ENCODE peak calls at places on chromosomes 1 and 21, in four cellular contexts. S, R, N and E are unnamed samples.
A peak's percentile ranks its signal among the peaks of the same experiment; 100 is the strongest.

GRCh38 chr1:84582802-84583587 is 8.8 kb upstream of the CTBS start:
- DNase-seq in S (peak; percentile 10), R (no peak), N (no peak), E (no peak)

GRCh38 chr1:40040511-40041465 is at the start of gene CAP1:
- DNase-seq in S (peak; percentile 99), R (peak; percentile 98), N (peak; percentile 100), E (peak; percentile 100)

GRCh38 chr1:89361681-89362080 is 2.2 kb upstream of the GBP6 start:
- DNase-seq in S (no peak), R (no peak), N (no peak), E (no peak)

GRCh38 chr1:109497449-109498160 is 3.7 kb downstream of the CYB561D1 start:
- DNase-seq in S (no peak), R (no peak), N (no peak), E (no peak)

GRCh38 chr21:16302851-16303282 is 573.1 kb downstream of the USP25 start:
- DNase-seq in S (no peak), R (no peak), N (no peak), E (no peak)

GRCh38 chr1:31434101-31434871 is 21.3 kb downstream of the SERINC2 start:
- DNase-seq in S (no peak), R (no peak), N (no peak), E (no peak)

GRCh38 chr1:166974647-166975345 is 544 bp downstream of the ILDR2 start:
- DNase-seq in S (no peak), R (no peak), N (peak; percentile 21), E (peak; percentile 2)

GRCh38 chr21:38773108-38774061 is 32.3 kb upstream of the ETS2 start:
- DNase-seq in S (peak; percentile 95), R (peak; percentile 76), N (no peak), E (no peak)

GRCh38 chr1:213687802-213688201 is 300.0 kb upstream of the PROX1 start:
- DNase-seq in S (no peak), R (no peak), N (no peak), E (no peak)

GRCh38 chr1:8447616-8448150 is 129.8 kb downstream of the SLC45A1 start:
- DNase-seq in S (no peak), R (no peak), N (no peak), E (no peak)

GRCh38 chr1:26050255-26050640 is 4.3 kb upstream of the SLC30A2 start:
- DNase-seq in S (no peak), R (no peak), N (no peak), E (no peak)

GRCh38 chr1:43286115-43286514 is 734 bp upstream of the C1orf210 start:
- DNase-seq in S (no peak), R (no peak), N (no peak), E (no peak)

GRCh38 chr1:67590329-67590728 is 94.7 kb upstream of the GADD45A start:
- DNase-seq in S (no peak), R (no peak), N (no peak), E (no peak)

GRCh38 chr1:3192825-3193224 is 123.8 kb downstream of the PRDM16 start:
- DNase-seq in S (peak; percentile 13), R (no peak), N (no peak), E (no peak)

GRCh38 chr1:170309389-170310013 is 163.7 kb downstream of the NTMT2 start:
- DNase-seq in S (peak; percentile 45), R (peak; percentile 87), N (no peak), E (no peak)

GRCh38 chr1:3412376-3412775 is 42.1 kb upstream of the ARHGEF16 start:
- DNase-seq in S (no peak), R (no peak), N (no peak), E (no peak)

GRCh38 chr21:32457360-32457840 is 44.9 kb downstream of the EVA1C start:
- DNase-seq in S (peak; percentile 67), R (no peak), N (no peak), E (no peak)